ENCODE peak calls at places on chromosomes 7 and 10, in five cellular contexts. One of them, this sample, is unnamed.

GRCh38 chr10:89861584-89862287 is 160.3 kb downstream of the KIF20B start:
- DNase-seq in Panc1: no peak
- DNase-seq in upper lobe of right lung: no peak
- DNase-seq in spleen: no peak
- DNase-seq in endothelial cell of umbilical vein: no peak
- DNase-seq in this sample: no peak

GRCh38 chr7:86814980-86815379 is 171.3 kb downstream of the GRM3 start:
- DNase-seq in endothelial cell of umbilical vein: peak
- DNase-seq in Panc1: peak
- DNase-seq in spleen: no peak
- DNase-seq in upper lobe of right lung: no peak
- DNase-seq in this sample: no peak

GRCh38 chr10:63670291-63670898 is 149.2 kb downstream of the REEP3 start:
- DNase-seq in upper lobe of right lung: no peak
- DNase-seq in spleen: no peak
- DNase-seq in Panc1: no peak
- DNase-seq in endothelial cell of umbilical vein: peak
- DNase-seq in this sample: no peak

GRCh38 chr7:101818699-101819071 is 1.3 kb downstream of the CUX1 start:
- DNase-seq in endothelial cell of umbilical vein: no peak
- DNase-seq in upper lobe of right lung: no peak
- DNase-seq in spleen: no peak
- DNase-seq in Panc1: no peak
- DNase-seq in this sample: no peak

GRCh38 chr7:143877076-143877475 is 24.9 kb downstream of the TCAF1 start:
- DNase-seq in endothelial cell of umbilical vein: no peak
- DNase-seq in Panc1: no peak
- DNase-seq in upper lobe of right lung: no peak
- DNase-seq in spleen: no peak
- DNase-seq in this sample: no peak

GRCh38 chr10:119461380-119461779 is 81.1 kb downstream of the RGS10 start:
- DNase-seq in upper lobe of right lung: no peak
- DNase-seq in spleen: no peak
- DNase-seq in Panc1: no peak
- DNase-seq in endothelial cell of umbilical vein: no peak
- DNase-seq in this sample: no peak

GRCh38 chr7:32890553-32891045 is 961 bp downstream of the KBTBD2 start:
- DNase-seq in endothelial cell of umbilical vein: no peak
- DNase-seq in Panc1: no peak
- DNase-seq in spleen: no peak
- DNase-seq in upper lobe of right lung: no peak
- DNase-seq in this sample: no peak

GRCh38 chr10:101631821-101632475 is 43.8 kb downstream of the DPCD start:
- DNase-seq in Panc1: no peak
- DNase-seq in upper lobe of right lung: no peak
- DNase-seq in endothelial cell of umbilical vein: no peak
- DNase-seq in spleen: no peak
- DNase-seq in this sample: no peak

GRCh38 chr10:90920986-90921643 is at the start of gene ANKRD1:
- DNase-seq in spleen: no peak
- DNase-seq in Panc1: peak
- DNase-seq in upper lobe of right lung: no peak
- DNase-seq in endothelial cell of umbilical vein: peak
- DNase-seq in this sample: no peak

GRCh38 chr7:127632276-127632910 is 14.5 kb upstream of the PAX4 start:
- DNase-seq in endothelial cell of umbilical vein: no peak
- DNase-seq in upper lobe of right lung: no peak
- DNase-seq in Panc1: no peak
- DNase-seq in spleen: no peak
- DNase-seq in this sample: no peak

GRCh38 chr10:103254538-103255325 is 9.0 kb downstream of the RPEL1 start:
- DNase-seq in upper lobe of right lung: no peak
- DNase-seq in endothelial cell of umbilical vein: no peak
- DNase-seq in spleen: no peak
- DNase-seq in Panc1: no peak
- DNase-seq in this sample: no peak

GRCh38 chr7:92246363-92247101 is 758 bp downstream of the ANKIB1 start:
- DNase-seq in upper lobe of right lung: peak
- DNase-seq in spleen: peak
- DNase-seq in endothelial cell of umbilical vein: peak
- DNase-seq in Panc1: no peak
- DNase-seq in this sample: no peak

GRCh38 chr7:51647931-51648351 is 331.3 kb upstream of the COBL start:
- DNase-seq in endothelial cell of umbilical vein: no peak
- DNase-seq in upper lobe of right lung: no peak
- DNase-seq in spleen: no peak
- DNase-seq in Panc1: no peak
- DNase-seq in this sample: peak

GRCh38 chr7:63968629-63969028 is 30.0 kb upstream of the ZNF722 start:
- DNase-seq in Panc1: no peak
- DNase-seq in spleen: no peak
- DNase-seq in upper lobe of right lung: no peak
- DNase-seq in endothelial cell of umbilical vein: no peak
- DNase-seq in this sample: no peak

GRCh38 chr7:132130497-132130896 is 445.8 kb downstream of the PLXNA4 start:
- DNase-seq in upper lobe of right lung: no peak
- DNase-seq in endothelial cell of umbilical vein: no peak
- DNase-seq in Panc1: no peak
- DNase-seq in spleen: peak
- DNase-seq in this sample: no peak

GRCh38 chr10:131429942-131430341 is 118.4 kb upstream of the TCERG1L start:
- DNase-seq in endothelial cell of umbilical vein: no peak
- DNase-seq in spleen: peak
- DNase-seq in Panc1: no peak
- DNase-seq in upper lobe of right lung: no peak
- DNase-seq in this sample: no peak

GRCh38 chr10:13100349-13101294 is 659 bp downstream of the OPTN start:
- DNase-seq in endothelial cell of umbilical vein: peak
- DNase-seq in Panc1: no peak
- DNase-seq in upper lobe of right lung: peak
- DNase-seq in spleen: no peak
- DNase-seq in this sample: no peak

DNA sequence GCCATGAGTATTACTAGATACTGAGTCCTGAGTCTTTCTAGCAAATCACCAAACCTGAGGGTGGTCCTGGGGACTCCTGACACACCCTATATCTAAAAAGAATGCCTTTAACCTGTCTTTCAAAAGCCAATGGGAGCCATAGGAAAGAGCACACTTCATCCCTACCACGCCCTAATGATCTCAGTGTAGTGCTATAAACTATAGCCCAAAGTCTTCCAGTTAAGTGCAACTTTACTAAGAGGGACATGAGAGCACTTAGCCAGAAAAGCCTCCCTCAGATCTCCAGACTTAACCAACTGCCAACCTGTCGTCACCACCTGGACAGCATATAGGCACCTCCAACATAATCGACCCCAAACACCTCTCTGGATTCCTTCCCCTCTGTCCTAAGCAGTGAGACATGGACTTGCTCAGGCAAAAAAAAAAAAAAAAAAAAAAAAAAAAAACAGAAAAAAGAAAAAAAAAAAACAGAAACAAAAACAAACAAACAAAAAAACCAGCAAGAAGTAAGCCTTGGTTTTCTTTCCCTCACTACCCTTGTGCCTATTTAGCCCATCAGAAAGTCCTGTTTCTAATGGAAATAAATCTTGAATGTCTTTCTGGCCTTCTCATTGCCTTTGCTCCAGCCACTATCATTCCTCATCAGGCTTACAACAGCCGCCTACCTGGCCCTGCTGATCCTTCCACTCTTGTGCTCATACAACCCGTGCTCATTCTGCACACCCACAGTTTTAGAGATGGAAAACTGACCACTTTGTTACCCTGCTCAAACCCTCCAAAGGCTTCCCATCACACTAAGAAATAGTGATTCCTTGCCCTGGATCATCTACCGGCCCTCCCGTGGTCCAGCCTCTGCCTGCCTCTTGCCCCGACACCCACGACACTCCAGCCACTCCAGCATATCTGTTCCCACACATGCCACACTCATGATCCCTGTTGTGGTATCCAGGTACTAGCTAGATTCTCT is 37.1 kb downstream of the CCDC6 start:
- DNase-seq in Panc1: no peak
- DNase-seq in spleen: no peak
- DNase-seq in upper lobe of right lung: no peak
- DNase-seq in endothelial cell of umbilical vein: no peak
- DNase-seq in this sample: no peak
- TF ChIP-seq CTCF in Panc1: no peak
- TF ChIP-seq CTCF in spleen: no peak
- TF ChIP-seq CTCF in upper lobe of right lung: no peak
- TF ChIP-seq CTCF in endothelial cell of umbilical vein: no peak
- TF ChIP-seq CTCF in this sample: no peak

GRCh38 chr10:59865101-59865500 is 41.3 kb downstream of the CCDC6 start:
- DNase-seq in endothelial cell of umbilical vein: no peak
- DNase-seq in Panc1: no peak
- DNase-seq in upper lobe of right lung: no peak
- DNase-seq in spleen: no peak
- DNase-seq in this sample: no peak
- TF ChIP-seq CTCF in endothelial cell of umbilical vein: no peak
- TF ChIP-seq CTCF in Panc1: peak
- TF ChIP-seq CTCF in upper lobe of right lung: peak
- TF ChIP-seq CTCF in spleen: peak
- TF ChIP-seq CTCF in this sample: no peak

DNA sequence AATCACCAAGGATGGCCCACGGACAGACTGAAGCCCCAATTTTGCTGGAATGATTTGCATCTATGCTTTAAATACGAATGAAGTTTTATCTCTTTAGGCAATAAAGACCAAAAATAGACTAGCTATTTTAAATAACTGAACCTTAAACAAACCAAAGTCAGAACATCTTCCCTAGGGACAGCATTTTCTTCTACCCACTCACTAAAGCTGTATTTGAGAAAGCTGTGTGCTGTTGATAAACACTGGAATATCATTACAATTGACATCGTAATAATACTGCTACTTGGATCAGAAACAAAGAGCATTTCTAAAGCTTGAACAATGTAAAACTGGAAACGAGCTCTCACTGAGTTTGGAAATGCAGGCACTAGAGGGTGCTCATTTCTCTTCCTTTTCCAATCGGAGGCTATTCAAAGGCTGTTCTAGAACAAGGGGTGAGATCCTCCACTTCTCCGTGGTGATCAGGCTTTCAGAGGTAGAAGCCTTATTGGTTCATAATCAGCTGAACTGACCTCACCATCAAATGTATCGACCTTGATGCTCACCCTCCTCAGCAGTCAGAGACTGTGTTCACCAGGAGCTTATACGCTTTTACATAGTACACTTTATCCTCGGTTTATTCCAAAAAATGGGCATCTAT is 225.3 kb upstream of the PRSS1 start:
- DNase-seq in Panc1: no peak
- DNase-seq in endothelial cell of umbilical vein: no peak
- DNase-seq in upper lobe of right lung: no peak
- DNase-seq in spleen: no peak
- DNase-seq in this sample: no peak
- TF ChIP-seq CTCF in Panc1: peak
- TF ChIP-seq CTCF in endothelial cell of umbilical vein: peak
- TF ChIP-seq CTCF in upper lobe of right lung: no peak
- TF ChIP-seq CTCF in spleen: no peak
- TF ChIP-seq CTCF in this sample: no peak

GRCh38 chr7:134844200-134844599 is 64.8 kb downstream of the CALD1 start:
- DNase-seq in Panc1: no peak
- DNase-seq in spleen: no peak
- DNase-seq in endothelial cell of umbilical vein: no peak
- DNase-seq in upper lobe of right lung: no peak
- DNase-seq in this sample: no peak

GRCh38 chr7:134847834-134848233 is 68.4 kb downstream of the CALD1 start:
- DNase-seq in spleen: no peak
- DNase-seq in Panc1: no peak
- DNase-seq in endothelial cell of umbilical vein: peak
- DNase-seq in upper lobe of right lung: no peak
- DNase-seq in this sample: no peak

GRCh38 chr7:134842062-134842461 is 62.6 kb downstream of the CALD1 start:
- DNase-seq in endothelial cell of umbilical vein: no peak
- DNase-seq in spleen: no peak
- DNase-seq in Panc1: no peak
- DNase-seq in upper lobe of right lung: no peak
- DNase-seq in this sample: no peak

GRCh38 chr7:134842901-134843300 is 63.5 kb downstream of the CALD1 start:
- DNase-seq in spleen: no peak
- DNase-seq in endothelial cell of umbilical vein: peak
- DNase-seq in upper lobe of right lung: no peak
- DNase-seq in Panc1: no peak
- DNase-seq in this sample: no peak

DNA sequence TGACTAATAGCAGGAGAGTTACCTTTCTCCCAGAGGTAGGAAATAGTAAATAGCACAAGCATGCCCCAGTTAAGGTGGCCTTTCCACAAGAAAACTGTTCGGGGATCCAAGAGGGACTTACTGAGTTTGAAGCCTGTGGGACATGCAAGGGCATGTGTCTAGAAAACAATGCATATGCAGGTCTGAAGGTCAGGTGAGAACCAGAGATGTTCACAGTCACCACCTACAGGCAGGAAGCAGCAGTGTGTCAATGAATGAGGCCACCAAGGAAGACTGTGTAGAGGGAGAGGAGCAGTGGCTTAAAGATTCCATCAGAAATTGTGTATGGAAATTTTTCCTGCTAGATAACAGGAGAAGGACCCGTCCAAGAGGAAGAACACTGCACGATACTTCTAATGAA is 66.0 kb downstream of the CALD1 start:
- DNase-seq in upper lobe of right lung: no peak
- DNase-seq in endothelial cell of umbilical vein: no peak
- DNase-seq in Panc1: no peak
- DNase-seq in spleen: no peak
- DNase-seq in this sample: no peak
- TF ChIP-seq CTCF in upper lobe of right lung: peak
- TF ChIP-seq CTCF in endothelial cell of umbilical vein: peak
- TF ChIP-seq CTCF in Panc1: peak
- TF ChIP-seq CTCF in spleen: no peak
- TF ChIP-seq CTCF in this sample: no peak

GRCh38 chr7:157238087-157238486 is 98.7 kb upstream of the DNAJB6 start:
- DNase-seq in endothelial cell of umbilical vein: no peak
- DNase-seq in spleen: no peak
- DNase-seq in Panc1: no peak
- DNase-seq in upper lobe of right lung: no peak
- DNase-seq in this sample: no peak
- TF ChIP-seq CTCF in endothelial cell of umbilical vein: no peak
- TF ChIP-seq CTCF in spleen: no peak
- TF ChIP-seq CTCF in Panc1: peak
- TF ChIP-seq CTCF in upper lobe of right lung: no peak
- TF ChIP-seq CTCF in this sample: no peak

GRCh38 chr7:6589829-6590644 is at the start of gene INTS15:
- DNase-seq in endothelial cell of umbilical vein: peak
- DNase-seq in spleen: peak
- DNase-seq in Panc1: no peak
- DNase-seq in upper lobe of right lung: peak
- DNase-seq in this sample: peak
- TF ChIP-seq CTCF in endothelial cell of umbilical vein: peak
- TF ChIP-seq CTCF in spleen: peak
- TF ChIP-seq CTCF in Panc1: peak
- TF ChIP-seq CTCF in upper lobe of right lung: peak
- TF ChIP-seq CTCF in this sample: peak

This sample was measured in mesothelial cell of epicardium.